ENCODE peak calls at places on chromosomes 12 and 14, in nine cellular contexts. L, I, O, S, F, Q, B, A and E are unnamed samples.

GRCh38 chr12:125284945-125285344 is 219.7 kb downstream of the AACS start:
- DNase-seq in L (no peak), I (no peak), O (no peak), S (no peak), F (no peak), Q (peak; percentile 8), B (no peak), A (no peak), E (no peak)

GRCh38 chr12:78864483-78865296 is at the start of gene SYT1:
- DNase-seq in L (no peak), I (peak; percentile 71), O (no peak), S (peak; percentile 85), F (no peak), Q (no peak), B (peak; percentile 87), A (no peak), E (peak; percentile 35)

GRCh38 chr12:122726056-122726558 is 4.5 kb downstream of the HCAR1 start:
- DNase-seq in L (no peak), I (peak; percentile 56), O (no peak), S (peak; percentile 34), F (no peak), Q (peak; percentile 65), B (no peak), A (no peak), E (peak; percentile 45)

GRCh38 chr14:91417134-91417982 is at the start of gene CCDC88C:
- DNase-seq in L (peak; percentile 80), I (no peak), O (no peak), S (no peak), F (peak; percentile 57), Q (peak; percentile 39), B (peak; percentile 40), A (peak; percentile 73), E (peak; percentile 43)

GRCh38 chr12:56914724-56915123 is 19.5 kb downstream of the SDR9C7 start:
- DNase-seq in L (no peak), I (no peak), O (no peak), S (no peak), F (no peak), Q (no peak), B (no peak), A (no peak), E (no peak)

GRCh38 chr12:42790761-42791151 is 201.2 kb upstream of the PRICKLE1 start:
- DNase-seq in L (no peak), I (no peak), O (no peak), S (no peak), F (no peak), Q (peak; percentile 95), B (no peak), A (no peak), E (no peak)

GRCh38 chr12:19707948-19708409 is 268.7 kb downstream of the AEBP2 start:
- DNase-seq in L (no peak), I (no peak), O (no peak), S (no peak), F (no peak), Q (peak; percentile 78), B (no peak), A (no peak), E (no peak)

GRCh38 chr14:100371773-100372172 is 48.6 kb downstream of the SLC25A47 start:
- DNase-seq in L (no peak), I (no peak), O (no peak), S (no peak), F (no peak), Q (no peak), B (no peak), A (no peak), E (no peak)

GRCh38 chr12:105561981-105562726 is 231.7 kb downstream of the C12orf75 start:
- DNase-seq in L (no peak), I (no peak), O (no peak), S (no peak), F (no peak), Q (peak; percentile 93), B (peak; percentile 71), A (no peak), E (no peak)

GRCh38 chr14:67251573-67252226 is 10.5 kb downstream of the PALS1 start:
- DNase-seq in L (no peak), I (no peak), O (no peak), S (no peak), F (no peak), Q (peak; percentile 90), B (no peak), A (no peak), E (no peak)

GRCh38 chr12:11460343-11461023 is 65.1 kb upstream of the PRB2 start:
- DNase-seq in L (no peak), I (peak; percentile 38), O (no peak), S (no peak), F (no peak), Q (no peak), B (no peak), A (no peak), E (no peak)

GRCh38 chr12:120989687-120990086 is 11.3 kb downstream of the HNF1A start:
- DNase-seq in L (no peak), I (no peak), O (no peak), S (no peak), F (no peak), Q (no peak), B (no peak), A (no peak), E (no peak)

GRCh38 chr12:42791399-42791798 is 201.9 kb upstream of the PRICKLE1 start:
- DNase-seq in L (no peak), I (no peak), O (no peak), S (no peak), F (no peak), Q (no peak), B (no peak), A (no peak), E (no peak)

GRCh38 chr12:52440821-52441319 is 6.7 kb upstream of the KRT75 start:
- DNase-seq in L (no peak), I (no peak), O (no peak), S (no peak), F (no peak), Q (peak; percentile 53), B (no peak), A (no peak), E (no peak)

GRCh38 chr12:203462-204260 is 10.3 kb downstream of the SLC6A12 start:
- DNase-seq in L (no peak), I (peak; percentile 44), O (no peak), S (peak; percentile 72), F (no peak), Q (no peak), B (no peak), A (no peak), E (no peak)

GRCh38 chr12:5210918-5211290 is 167.2 kb downstream of the KCNA5 start:
- DNase-seq in L (no peak), I (no peak), O (no peak), S (no peak), F (no peak), Q (no peak), B (no peak), A (no peak), E (no peak)

GRCh38 chr12:122028601-122029560 is 7.2 kb downstream of the BCL7A start:
- DNase-seq in L (peak; percentile 48), I (no peak), O (peak; percentile 84), S (peak; percentile 32), F (no peak), Q (no peak), B (peak; percentile 16), A (no peak), E (peak; percentile 77)

GRCh38 chr12:100794441-100795192 is at the start of gene ANO4:
- DNase-seq in L (no peak), I (peak; percentile 50), O (no peak), S (peak; percentile 63), F (no peak), Q (no peak), B (no peak), A (no peak), E (peak; percentile 56)

GRCh38 chr14:94120667-94121335 is 8.6 kb downstream of the IFI27L2 start:
- DNase-seq in L (no peak), I (no peak), O (no peak), S (no peak), F (no peak), Q (peak; percentile 52), B (no peak), A (no peak), E (no peak)

GRCh38 chr14:96016761-96017160 is 22.4 kb upstream of the C14orf132 start:
- DNase-seq in L (no peak), I (no peak), O (no peak), S (no peak), F (no peak), Q (no peak), B (peak; percentile 63), A (no peak), E (no peak)

GRCh38 chr12:795305-795704 is 42.9 kb downstream of the WNK1 start:
- DNase-seq in L (peak; percentile 42), I (no peak), O (no peak), S (no peak), F (no peak), Q (no peak), B (no peak), A (no peak), E (no peak)

GRCh38 chr12:98939350-98939749 is 294.3 kb downstream of the APAF1 start:
- DNase-seq in L (no peak), I (peak; percentile 40), O (no peak), S (peak; percentile 39), F (no peak), Q (peak; percentile 25), B (no peak), A (no peak), E (peak; percentile 83)

GRCh38 chr12:111033281-111034147 is 113.1 kb upstream of the MYL2 start:
- DNase-seq in L (no peak), I (no peak), O (no peak), S (no peak), F (no peak), Q (no peak), B (no peak), A (no peak), E (no peak)